ENCODE peak calls at places on chromosomes 4 and X, in five cellular contexts. One of them, this sample, is unnamed.

GRCh38 chr4:140335076-140335475 is 38.4 kb upstream of the SCOC start:
- DNase-seq in fibroblast of gingiva: no peak
- DNase-seq in GF-D8: no peak
- DNase-seq in germinal center: no peak
- DNase-seq in stimulated activated CD4-positive, alpha-beta T cell treated with anti-CD3 and anti-CD28 coated beads, TNF-alpha, amount 100 ng/mL, for 4 hours: no peak
- DNase-seq in this sample: no peak

GRCh38 chrX:143664302-143664701 is 28.4 kb upstream of the SLITRK4 start:
- DNase-seq in fibroblast of gingiva: no peak
- DNase-seq in GF-D8: no peak
- DNase-seq in germinal center: no peak
- DNase-seq in stimulated activated CD4-positive, alpha-beta T cell treated with anti-CD3 and anti-CD28 coated beads, TNF-alpha, amount 100 ng/mL, for 4 hours: no peak
- DNase-seq in this sample: no peak

GRCh38 chr4:37685211-37685725 is 908 bp downstream of the RELL1 start:
- DNase-seq in fibroblast of gingiva: peak; percentile 80
- DNase-seq in GF-D8: peak; percentile 45
- DNase-seq in germinal center: peak; percentile 10
- DNase-seq in stimulated activated CD4-positive, alpha-beta T cell treated with anti-CD3 and anti-CD28 coated beads, TNF-alpha, amount 100 ng/mL, for 4 hours: no peak
- DNase-seq in this sample: peak; percentile 74

GRCh38 chr4:89331197-89331596 is 23.6 kb upstream of the GPRIN3 start:
- DNase-seq in fibroblast of gingiva: no peak
- DNase-seq in GF-D8: no peak
- DNase-seq in germinal center: no peak
- DNase-seq in stimulated activated CD4-positive, alpha-beta T cell treated with anti-CD3 and anti-CD28 coated beads, TNF-alpha, amount 100 ng/mL, for 4 hours: no peak
- DNase-seq in this sample: no peak

GRCh38 chr4:10605746-10606482 is 78.7 kb downstream of the CLNK start:
- DNase-seq in fibroblast of gingiva: no peak
- DNase-seq in GF-D8: no peak
- DNase-seq in germinal center: no peak
- DNase-seq in stimulated activated CD4-positive, alpha-beta T cell treated with anti-CD3 and anti-CD28 coated beads, TNF-alpha, amount 100 ng/mL, for 4 hours: no peak
- DNase-seq in this sample: no peak

GRCh38 chr4:99273704-99274103 is 17.1 kb downstream of the ADH1A start:
- DNase-seq in fibroblast of gingiva: no peak
- DNase-seq in GF-D8: no peak
- DNase-seq in germinal center: no peak
- DNase-seq in stimulated activated CD4-positive, alpha-beta T cell treated with anti-CD3 and anti-CD28 coated beads, TNF-alpha, amount 100 ng/mL, for 4 hours: no peak
- DNase-seq in this sample: no peak

GRCh38 chr4:62028758-62029157 is 828.6 kb downstream of the ADGRL3 start:
- DNase-seq in fibroblast of gingiva: no peak
- DNase-seq in GF-D8: no peak
- DNase-seq in germinal center: no peak
- DNase-seq in stimulated activated CD4-positive, alpha-beta T cell treated with anti-CD3 and anti-CD28 coated beads, TNF-alpha, amount 100 ng/mL, for 4 hours: no peak
- DNase-seq in this sample: no peak

GRCh38 chr4:700587-701264 is 4.9 kb upstream of the PCGF3 start:
- DNase-seq in fibroblast of gingiva: no peak
- DNase-seq in GF-D8: no peak
- DNase-seq in germinal center: no peak
- DNase-seq in stimulated activated CD4-positive, alpha-beta T cell treated with anti-CD3 and anti-CD28 coated beads, TNF-alpha, amount 100 ng/mL, for 4 hours: no peak
- DNase-seq in this sample: no peak

GRCh38 chr4:148443550-148444295 is 1.5 kb upstream of the NR3C2 start:
- DNase-seq in fibroblast of gingiva: no peak
- DNase-seq in GF-D8: no peak
- DNase-seq in germinal center: peak; percentile 8
- DNase-seq in stimulated activated CD4-positive, alpha-beta T cell treated with anti-CD3 and anti-CD28 coated beads, TNF-alpha, amount 100 ng/mL, for 4 hours: peak; percentile 9
- DNase-seq in this sample: no peak

GRCh38 chr4:5503295-5503694 is 205.1 kb downstream of the EVC2 start:
- DNase-seq in fibroblast of gingiva: no peak
- DNase-seq in GF-D8: no peak
- DNase-seq in germinal center: no peak
- DNase-seq in stimulated activated CD4-positive, alpha-beta T cell treated with anti-CD3 and anti-CD28 coated beads, TNF-alpha, amount 100 ng/mL, for 4 hours: no peak
- DNase-seq in this sample: no peak

GRCh38 chr4:8544741-8545438 is 35.3 kb upstream of the GPR78 start:
- DNase-seq in fibroblast of gingiva: no peak
- DNase-seq in GF-D8: no peak
- DNase-seq in germinal center: no peak
- DNase-seq in stimulated activated CD4-positive, alpha-beta T cell treated with anti-CD3 and anti-CD28 coated beads, TNF-alpha, amount 100 ng/mL, for 4 hours: no peak
- DNase-seq in this sample: no peak

GRCh38 chr4:78616046-78616498 is 64.5 kb downstream of the ANXA3 start:
- DNase-seq in fibroblast of gingiva: no peak
- DNase-seq in GF-D8: no peak
- DNase-seq in germinal center: no peak
- DNase-seq in stimulated activated CD4-positive, alpha-beta T cell treated with anti-CD3 and anti-CD28 coated beads, TNF-alpha, amount 100 ng/mL, for 4 hours: no peak
- DNase-seq in this sample: no peak

GRCh38 chrX:106894978-106895452 is 8.1 kb downstream of the RIPPLY1 start:
- DNase-seq in fibroblast of gingiva: peak; percentile 40
- DNase-seq in GF-D8: no peak
- DNase-seq in germinal center: no peak
- DNase-seq in stimulated activated CD4-positive, alpha-beta T cell treated with anti-CD3 and anti-CD28 coated beads, TNF-alpha, amount 100 ng/mL, for 4 hours: no peak
- DNase-seq in this sample: no peak

GRCh38 chr4:4254179-4254578 is 6.2 kb upstream of the TMEM128 start:
- DNase-seq in fibroblast of gingiva: no peak
- DNase-seq in GF-D8: no peak
- DNase-seq in germinal center: no peak
- DNase-seq in stimulated activated CD4-positive, alpha-beta T cell treated with anti-CD3 and anti-CD28 coated beads, TNF-alpha, amount 100 ng/mL, for 4 hours: no peak
- DNase-seq in this sample: no peak

GRCh38 chr4:73729534-73730165 is 10.7 kb upstream of the CXCL8 start:
- DNase-seq in fibroblast of gingiva: peak; percentile 91
- DNase-seq in GF-D8: peak; percentile 43
- DNase-seq in germinal center: peak; percentile 24
- DNase-seq in stimulated activated CD4-positive, alpha-beta T cell treated with anti-CD3 and anti-CD28 coated beads, TNF-alpha, amount 100 ng/mL, for 4 hours: no peak
- DNase-seq in this sample: no peak

GRCh38 chr4:123505457-123506310 is 109.1 kb downstream of the SPRY1 start:
- DNase-seq in fibroblast of gingiva: peak; percentile 41
- DNase-seq in GF-D8: no peak
- DNase-seq in germinal center: peak; percentile 10
- DNase-seq in stimulated activated CD4-positive, alpha-beta T cell treated with anti-CD3 and anti-CD28 coated beads, TNF-alpha, amount 100 ng/mL, for 4 hours: no peak
- DNase-seq in this sample: no peak

GRCh38 chrX:50812995-50813842 is 775 bp downstream of the SHROOM4 start:
- DNase-seq in fibroblast of gingiva: peak; percentile 30
- DNase-seq in GF-D8: no peak
- DNase-seq in germinal center: no peak
- DNase-seq in stimulated activated CD4-positive, alpha-beta T cell treated with anti-CD3 and anti-CD28 coated beads, TNF-alpha, amount 100 ng/mL, for 4 hours: no peak
- DNase-seq in this sample: no peak

GRCh38 chrX:133511041-133511440 is 95.8 kb upstream of the GPC4 start:
- DNase-seq in fibroblast of gingiva: no peak
- DNase-seq in GF-D8: no peak
- DNase-seq in germinal center: no peak
- DNase-seq in stimulated activated CD4-positive, alpha-beta T cell treated with anti-CD3 and anti-CD28 coated beads, TNF-alpha, amount 100 ng/mL, for 4 hours: no peak
- DNase-seq in this sample: no peak

GRCh38 chrX:54357414-54358377 is at the start of gene WNK3:
- DNase-seq in fibroblast of gingiva: peak; percentile 15
- DNase-seq in GF-D8: no peak
- DNase-seq in germinal center: peak; percentile 19
- DNase-seq in stimulated activated CD4-positive, alpha-beta T cell treated with anti-CD3 and anti-CD28 coated beads, TNF-alpha, amount 100 ng/mL, for 4 hours: peak; percentile 34
- DNase-seq in this sample: no peak

GRCh38 chrX:22542641-22543040 is 269.9 kb downstream of the CBLL2 start:
- DNase-seq in fibroblast of gingiva: no peak
- DNase-seq in GF-D8: no peak
- DNase-seq in germinal center: no peak
- DNase-seq in stimulated activated CD4-positive, alpha-beta T cell treated with anti-CD3 and anti-CD28 coated beads, TNF-alpha, amount 100 ng/mL, for 4 hours: no peak
- DNase-seq in this sample: no peak